ENCODE peak calls at places on chromosomes 2 and 18, in nine cellular contexts. X is psoas muscle, Y is Peyer's patch, U is iris pigment epithelial cell, S is GM12865, Z is choroid plexus epithelial cell, I is NCI-H1092, N is GM06990, T is memory B cell. O is an unnamed sample.

GRCh38 chr2:150548527-150548926 is 61.1 kb upstream of the RND3 start:
- DNase-seq in X (no peak), Y (no peak), U (peak; percentile 51), S (peak; percentile 12), Z (peak; percentile 60), I (no peak), N (no peak), T (no peak), O (no peak)

GRCh38 chr2:128868686-128869551 is 550.3 kb upstream of the HS6ST1 start:
- DNase-seq in X (no peak), Y (no peak), U (no peak), S (no peak), Z (no peak), I (no peak), N (no peak), T (no peak), O (no peak)

GRCh38 chr2:54254180-54254579 is 1.8 kb downstream of the TSPYL6 start:
- DNase-seq in X (no peak), Y (no peak), U (no peak), S (no peak), Z (no peak), I (no peak), N (no peak), T (no peak), O (no peak)

GRCh38 chr2:159904565-159905281 is 106.7 kb upstream of the CD302 start:
- DNase-seq in X (peak; percentile 49), Y (peak; percentile 87), U (no peak), S (peak; percentile 93), Z (peak; percentile 22), I (no peak), N (peak; percentile 94), T (peak; percentile 82), O (peak; percentile 96)

GRCh38 chr2:169775765-169776482 is 22.7 kb upstream of the SSB start:
- DNase-seq in X (no peak), Y (no peak), U (peak; percentile 37), S (no peak), Z (peak; percentile 44), I (no peak), N (no peak), T (no peak), O (no peak)

GRCh38 chr18:49886891-49887764 is 73.8 kb upstream of the ACAA2 start:
- DNase-seq in X (no peak), Y (no peak), U (no peak), S (no peak), Z (no peak), I (no peak), N (no peak), T (no peak), O (no peak)

GRCh38 chr2:232229917-232230310 is 148.6 kb upstream of the ALPP start:
- DNase-seq in X (no peak), Y (no peak), U (no peak), S (no peak), Z (no peak), I (no peak), N (no peak), T (no peak), O (no peak)

GRCh38 chr2:31227711-31228125 is 6.2 kb upstream of the EHD3 start:
- DNase-seq in X (no peak), Y (no peak), U (no peak), S (no peak), Z (no peak), I (no peak), N (no peak), T (no peak), O (no peak)

GRCh38 chr2:234410526-234410925 is 86.4 kb downstream of the ARL4C start:
- DNase-seq in X (no peak), Y (no peak), U (no peak), S (no peak), Z (no peak), I (no peak), N (no peak), T (no peak), O (no peak)

GRCh38 chr2:207133862-207134519 is 31.8 kb downstream of the KLF7 start:
- DNase-seq in X (peak; percentile 63), Y (no peak), U (peak; percentile 85), S (no peak), Z (peak; percentile 92), I (no peak), N (no peak), T (no peak), O (no peak)

GRCh38 chr2:109715302-109715937 is 78.7 kb upstream of the RGPD5 start:
- DNase-seq in X (no peak), Y (no peak), U (peak; percentile 26), S (peak; percentile 29), Z (peak; percentile 54), I (peak; percentile 38), N (no peak), T (no peak), O (no peak)

GRCh38 chr18:11260963-11261441 is 111.6 kb upstream of the PIEZO2 start:
- DNase-seq in X (no peak), Y (no peak), U (no peak), S (no peak), Z (no peak), I (no peak), N (no peak), T (no peak), O (no peak)

GRCh38 chr2:84865181-84865783 is 15.6 kb downstream of the TRABD2A start:
- DNase-seq in X (no peak), Y (no peak), U (peak; percentile 34), S (peak; percentile 53), Z (peak; percentile 61), I (no peak), N (no peak), T (no peak), O (peak; percentile 47)

GRCh38 chr18:12492907-12493306 is 85.2 kb downstream of the PRELID3A start:
- DNase-seq in X (no peak), Y (no peak), U (no peak), S (no peak), Z (no peak), I (no peak), N (no peak), T (no peak), O (no peak)

GRCh38 chr2:165203689-165204559 is at the start of gene SCN3A:
- DNase-seq in X (no peak), Y (peak; percentile 28), U (peak; percentile 40), S (peak; percentile 63), Z (peak; percentile 65), I (peak; percentile 57), N (no peak), T (no peak), O (peak; percentile 2)

GRCh38 chr2:21915201-21915600 is 791.4 kb downstream of the TDRD15 start:
- DNase-seq in X (no peak), Y (no peak), U (no peak), S (no peak), Z (no peak), I (no peak), N (no peak), T (no peak), O (no peak)

GRCh38 chr2:173229086-173229485 is 125.6 kb upstream of the CDCA7 start:
- DNase-seq in X (no peak), Y (no peak), U (no peak), S (no peak), Z (no peak), I (no peak), N (no peak), T (no peak), O (no peak)

GRCh38 chr2:172811027-172811426 is 75.4 kb downstream of the RAPGEF4 start:
- DNase-seq in X (no peak), Y (no peak), U (peak; percentile 26), S (peak; percentile 47), Z (peak; percentile 40), I (no peak), N (no peak), T (no peak), O (peak; percentile 86)

GRCh38 chr2:148253716-148254115 is 232.8 kb downstream of the MBD5 start:
- DNase-seq in X (no peak), Y (no peak), U (peak; percentile 23), S (peak; percentile 9), Z (no peak), I (no peak), N (peak; percentile 7), T (no peak), O (no peak)

O was measured in MV-4-11.